ENCODE peak calls at places on chromosomes 13 and 19, in six cellular contexts. M, A, X, D, E and S are unnamed samples.

GRCh38 chr19:2021453-2022140 is 6.1 kb upstream of the BTBD2 start:
- DNase-seq in M (no peak), A (no peak), X (no peak), D (no peak), E (no peak), S (no peak)

GRCh38 chr19:35330475-35330874 is 1.5 kb downstream of the CD22 start:
- DNase-seq in M (no peak), A (no peak), X (no peak), D (no peak), E (no peak), S (no peak)

GRCh38 chr13:24650157-24650556 is 30.1 kb upstream of the ATP12A start:
- DNase-seq in M (no peak), A (peak; percentile 67), X (no peak), D (no peak), E (no peak), S (peak; percentile 15)

GRCh38 chr19:32068805-32069204 is 276.6 kb upstream of the ZNF507 start:
- DNase-seq in M (no peak), A (no peak), X (no peak), D (no peak), E (no peak), S (no peak)

GRCh38 chr19:38989066-38989605 is 13.6 kb upstream of the FBXO17 start:
- DNase-seq in M (no peak), A (no peak), X (peak; percentile 51), D (no peak), E (no peak), S (peak; percentile 22)

GRCh38 chr13:73860501-73860900 is 273.7 kb downstream of the KLF12 start:
- DNase-seq in M (no peak), A (no peak), X (no peak), D (no peak), E (no peak), S (no peak)

GRCh38 chr13:29105779-29106178 is 285.6 kb downstream of the MTUS2 start:
- DNase-seq in M (no peak), A (no peak), X (no peak), D (no peak), E (no peak), S (no peak)

GRCh38 chr13:27770809-27771208 is 21.5 kb upstream of the GSX1 start:
- DNase-seq in M (no peak), A (no peak), X (peak; percentile 12), D (no peak), E (no peak), S (peak; percentile 21)

GRCh38 chr19:39444598-39445257 is 654 bp upstream of the SUPT5H start:
- DNase-seq in M (no peak), A (no peak), X (no peak), D (peak; percentile 26), E (no peak), S (peak; percentile 31)

GRCh38 chr19:55460670-55461258 is 678 bp downstream of the ISOC2 start:
- DNase-seq in M (no peak), A (peak; percentile 71), X (peak; percentile 44), D (no peak), E (peak; percentile 50), S (peak; percentile 78)

GRCh38 chr13:54029226-54029625 is 1000.6 kb downstream of the OLFM4 start:
- DNase-seq in M (no peak), A (no peak), X (peak; percentile 100), D (no peak), E (no peak), S (no peak)

GRCh38 chr19:16899566-16900075 is 10.8 kb downstream of the F2RL3 start:
- DNase-seq in M (no peak), A (no peak), X (no peak), D (no peak), E (no peak), S (peak; percentile 27)

GRCh38 chr13:48798180-48798579 is 144.5 kb downstream of the CYSLTR2 start:
- DNase-seq in M (no peak), A (no peak), X (no peak), D (no peak), E (no peak), S (no peak)

GRCh38 chr13:50991624-50992610 is 82.3 kb downstream of the RNASEH2B start:
- DNase-seq in M (no peak), A (no peak), X (no peak), D (no peak), E (no peak), S (no peak)

GRCh38 chr13:33927315-33927714 is 109.4 kb downstream of the RFC3 start:
- DNase-seq in M (no peak), A (peak; percentile 60), X (peak; percentile 88), D (no peak), E (no peak), S (peak; percentile 44)

GRCh38 chr13:45055198-45055901 is 65.0 kb upstream of the GTF2F2 start:
- DNase-seq in M (peak; percentile 41), A (peak; percentile 86), X (peak; percentile 99), D (no peak), E (no peak), S (peak; percentile 89)

GRCh38 chr19:17466487-17466850 is 3.9 kb upstream of the SLC27A1 start:
- DNase-seq in M (no peak), A (no peak), X (no peak), D (no peak), E (no peak), S (no peak)

GRCh38 chr19:17488593-17489391 is 18.5 kb downstream of the SLC27A1 start:
- DNase-seq in M (peak; percentile 74), A (no peak), X (peak; percentile 51), D (peak; percentile 60), E (peak; percentile 40), S (no peak)

GRCh38 chr19:54338521-54338920 is 441 bp downstream of the LILRA4 start:
- DNase-seq in M (no peak), A (no peak), X (no peak), D (no peak), E (no peak), S (no peak)

GRCh38 chr13:83378901-83379300 is 503.4 kb downstream of the SLITRK1 start:
- DNase-seq in M (no peak), A (no peak), X (no peak), D (no peak), E (no peak), S (peak; percentile 13)

GRCh38 chr13:49218493-49219051 is 1.6 kb upstream of the MLNR start:
- DNase-seq in M (no peak), A (no peak), X (no peak), D (no peak), E (no peak), S (peak; percentile 16)

GRCh38 chr13:105960326-105960725 is 575.1 kb downstream of the EFNB2 start:
- DNase-seq in M (no peak), A (no peak), X (no peak), D (no peak), E (peak; percentile 63), S (no peak)

GRCh38 chr19:15635016-15635805 is 5.5 kb upstream of the CYP4F3 start:
- DNase-seq in M (no peak), A (no peak), X (no peak), D (no peak), E (no peak), S (no peak)

GRCh38 chr19:2099054-2099501 is 2.4 kb downstream of the IZUMO4 start:
- DNase-seq in M (no peak), A (no peak), X (no peak), D (no peak), E (no peak), S (no peak)

GRCh38 chr19:8041553-8041952 is 11.0 kb upstream of the CCL25 start:
- DNase-seq in M (no peak), A (no peak), X (no peak), D (no peak), E (no peak), S (no peak)

GRCh38 chr19:47109541-47110375 is 3.8 kb downstream of the ZC3H4 start:
- DNase-seq in M (peak; percentile 43), A (no peak), X (no peak), D (peak; percentile 32), E (no peak), S (peak; percentile 55)

GRCh38 chr13:23598371-23598770 is 28.2 kb downstream of the TNFRSF19 start:
- DNase-seq in M (no peak), A (no peak), X (no peak), D (no peak), E (no peak), S (peak; percentile 50)

GRCh38 chr13:99018418-99019180 is 40.7 kb upstream of the DOCK9 start:
- DNase-seq in M (no peak), A (no peak), X (peak; percentile 84), D (no peak), E (no peak), S (peak; percentile 63)

GRCh38 chr19:6061420-6062130 is 48.7 kb downstream of the RFX2 start:
- DNase-seq in M (no peak), A (no peak), X (no peak), D (no peak), E (no peak), S (no peak)

GRCh38 chr19:5143471-5144411 is 174.8 kb downstream of the KDM4B start:
- DNase-seq in M (no peak), A (no peak), X (no peak), D (no peak), E (no peak), S (no peak)

GRCh38 chr13:112102243-112102642 is 35.3 kb downstream of the SOX1 start:
- DNase-seq in M (no peak), A (no peak), X (no peak), D (no peak), E (no peak), S (no peak)

GRCh38 chr19:10316229-10317044 is 622 bp upstream of the FDX2 start:
- DNase-seq in M (no peak), A (no peak), X (no peak), D (no peak), E (no peak), S (no peak)

GRCh38 chr13:27228131-27228530 is 23.2 kb upstream of the RPL21 start:
- DNase-seq in M (no peak), A (no peak), X (no peak), D (no peak), E (no peak), S (no peak)

GRCh38 chr19:3575260-3575741 is 2.6 kb downstream of the HMG20B start:
- DNase-seq in M (no peak), A (no peak), X (no peak), D (no peak), E (no peak), S (no peak)

GRCh38 chr19:15466851-15467733 is 2.7 kb upstream of the RASAL3 start:
- DNase-seq in M (peak; percentile 32), A (no peak), X (peak; percentile 4), D (peak; percentile 9), E (no peak), S (peak; percentile 43)

GRCh38 chr19:17475541-17476115 is 5.3 kb downstream of the SLC27A1 start:
- DNase-seq in M (no peak), A (peak; percentile 24), X (no peak), D (no peak), E (no peak), S (peak; percentile 52)

GRCh38 chr19:35164418-35164817 is 9.9 kb downstream of the FXYD5 start:
- DNase-seq in M (no peak), A (no peak), X (no peak), D (no peak), E (no peak), S (peak; percentile 74)

GRCh38 chr19:31963741-31964140 is 381.7 kb upstream of the ZNF507 start:
- DNase-seq in M (no peak), A (no peak), X (no peak), D (no peak), E (no peak), S (no peak)

GRCh38 chr19:2700660-2701360 is 1.7 kb downstream of the GNG7 start:
- DNase-seq in M (no peak), A (no peak), X (no peak), D (no peak), E (no peak), S (no peak)

GRCh38 chr13:74210693-74211393 is 76.6 kb upstream of the KLF12 start:
- DNase-seq in M (no peak), A (peak; percentile 93), X (peak; percentile 86), D (no peak), E (no peak), S (peak; percentile 96)